ENCODE peak calls at places on chromosome 2, in nine cellular contexts. S, T, U, B, F, L, D, Y and M are unnamed samples.

GRCh38 chr2:120630031-120630701 is 105.5 kb upstream of the GLI2 start:
- DNase-seq in B (no peak), Y (no peak), L (no peak), F (no peak), D (no peak), U (no peak), S (no peak), T (no peak), M (no peak)

GRCh38 chr2:232540441-232541041 is 1.0 kb downstream of the CHRNG start:
- DNase-seq in S (no peak), B (no peak), D (no peak), L (no peak), T (no peak), Y (no peak), F (no peak), U (no peak), M (no peak)

GRCh38 chr2:193885419-193885818 is 1690.7 kb upstream of the TMEFF2 start:
- DNase-seq in S (no peak), U (no peak), B (no peak), L (no peak), F (no peak), D (peak), T (no peak), Y (no peak), M (no peak)

GRCh38 chr2:156671706-156672105 is 235.5 kb downstream of the GPD2 start:
- DNase-seq in B (no peak), L (no peak), U (no peak), F (no peak), T (no peak), Y (no peak), D (no peak), S (no peak), M (no peak)

GRCh38 chr2:198004921-198005829 is 200.8 kb downstream of the PLCL1 start:
- DNase-seq in U (peak), S (no peak), F (no peak), B (peak), Y (no peak), D (no peak), L (no peak), T (no peak), M (peak)

GRCh38 chr2:218856168-218856895 is 3.3 kb upstream of the WNT6 start:
- DNase-seq in L (no peak), F (no peak), T (no peak), Y (no peak), D (no peak), U (no peak), S (no peak), B (no peak), M (no peak)

GRCh38 chr2:240392084-240392947 is 43.1 kb upstream of the GPC1 start:
- DNase-seq in F (peak), B (peak), S (peak), L (no peak), Y (no peak), U (no peak), D (no peak), T (peak), M (no peak)

GRCh38 chr2:75573145-75573878 is 12.6 kb upstream of the EVA1A start:
- DNase-seq in U (no peak), Y (no peak), T (no peak), L (no peak), F (no peak), B (no peak), D (no peak), S (no peak), M (no peak)

GRCh38 chr2:36696533-36696932 is at the start of gene VIT:
- DNase-seq in U (no peak), D (peak), F (no peak), L (no peak), T (peak), Y (no peak), S (peak), B (no peak), M (no peak)

GRCh38 chr2:127454595-127455565 is 36.7 kb downstream of the PROC start:
- DNase-seq in L (no peak), D (no peak), T (no peak), F (no peak), B (no peak), U (no peak), S (no peak), Y (no peak), M (no peak)

GRCh38 chr2:127080941-127081769 is 25.8 kb downstream of the BIN1 start:
- DNase-seq in F (no peak), B (peak), D (no peak), T (no peak), S (no peak), U (peak), L (no peak), Y (peak), M (peak)

GRCh38 chr2:112661656-112662305 is 16.0 kb downstream of the SLC20A1 start:
- DNase-seq in S (no peak), B (no peak), D (no peak), T (no peak), L (no peak), Y (no peak), F (no peak), U (no peak), M (no peak)

GRCh38 chr2:45494275-45494977 is 116.6 kb downstream of the SRBD1 start:
- DNase-seq in Y (peak), U (no peak), D (peak), F (peak), S (peak), L (peak), T (peak), B (no peak), M (no peak)

GRCh38 chr2:50401772-50402653 is 629.9 kb downstream of the NRXN1 start:
- DNase-seq in Y (no peak), B (no peak), L (peak), D (peak), S (peak), F (peak), T (peak), U (peak), M (no peak)

GRCh38 chr2:109402180-109402579 is 211.6 kb downstream of the SEPTIN10 start:
- DNase-seq in F (peak), T (no peak), B (no peak), L (no peak), Y (no peak), S (no peak), D (no peak), U (no peak), M (no peak)

GRCh38 chr2:102107741-102108070 is 34.8 kb upstream of the IL1R1 start:
- DNase-seq in U (no peak), S (peak), D (no peak), B (no peak), Y (no peak), F (peak), L (no peak), T (peak), M (no peak)

GRCh38 chr2:123696799-123697410 is 328.2 kb upstream of the CNTNAP5 start:
- DNase-seq in T (no peak), L (no peak), S (no peak), F (no peak), B (no peak), D (no peak), U (no peak), Y (no peak), M (no peak)

GRCh38 chr2:176385838-176386237 is 116.6 kb downstream of the MTX2 start:
- DNase-seq in F (no peak), L (no peak), S (no peak), Y (no peak), B (no peak), T (no peak), D (no peak), U (no peak), M (no peak)

GRCh38 chr2:1521191-1521877 is 108.1 kb downstream of the TPO start:
- DNase-seq in S (no peak), U (no peak), B (no peak), F (no peak), Y (no peak), T (no peak), L (no peak), D (no peak), M (no peak)

GRCh38 chr2:228105526-228106250 is 75.8 kb downstream of the SPHKAP start:
- DNase-seq in Y (no peak), L (no peak), F (no peak), D (no peak), T (no peak), S (no peak), U (no peak), B (no peak), M (no peak)

GRCh38 chr2:217367464-217367863 is 507.6 kb upstream of the TNP1 start:
- DNase-seq in T (no peak), L (no peak), S (peak), B (no peak), D (no peak), F (peak), Y (no peak), U (no peak), M (no peak)

GRCh38 chr2:46356993-46357392 is 59.8 kb downstream of the EPAS1 start:
- DNase-seq in U (no peak), T (no peak), Y (no peak), F (no peak), S (no peak), B (no peak), D (no peak), L (no peak), M (no peak)

GRCh38 chr2:158686166-158686792 is 108.8 kb upstream of the DAPL1 start:
- DNase-seq in D (no peak), B (no peak), L (peak), U (no peak), F (no peak), S (peak), Y (no peak), T (peak), M (no peak)